ENCODE peak calls at places on chromosomes 1 and 21, in five cellular contexts. K is AML-193; R is stimulated activated CD4-positive, alpha-beta T cell treated with anti-CD3 and anti-CD28 coated beads, Interleukin-1b, Interleukin-23, amount 100 ng/mL, for 4 hours; D is fibroblast of mammary gland; Y is kidney tubule cell. E is an unnamed sample.

GRCh38 chr1:30466026-30466425 is 257.4 kb downstream of the MATN1 start:
- DNase-seq in K (no peak), R (no peak), D (no peak), Y (no peak), E (no peak)

GRCh38 chr21:29656504-29657227 is 283.1 kb downstream of the GRIK1 start:
- DNase-seq in K (peak; percentile 88), R (no peak), D (peak; percentile 85), Y (peak; percentile 92), E (peak; percentile 87)

GRCh38 chr1:150981177-150981804 is 801 bp upstream of the ANXA9 start:
- DNase-seq in K (no peak), R (no peak), D (no peak), Y (peak; percentile 64), E (no peak)

GRCh38 chr21:44370027-44370735 is 16.8 kb downstream of the TRPM2 start:
- DNase-seq in K (no peak), R (no peak), D (peak; percentile 73), Y (peak; percentile 83), E (peak; percentile 65)

GRCh38 chr1:84083321-84083720 is 60.8 kb upstream of the PRKACB start:
- DNase-seq in K (no peak), R (no peak), D (peak; percentile 23), Y (no peak), E (no peak)

GRCh38 chr1:78070758-78071157 is 25.0 kb downstream of the GIPC2 start:
- DNase-seq in K (no peak), R (no peak), D (peak; percentile 96), Y (peak; percentile 74), E (peak; percentile 66)

GRCh38 chr1:107950434-107950833 is 14.5 kb downstream of the VAV3 start:
- DNase-seq in K (no peak), R (no peak), D (no peak), Y (no peak), E (no peak)

GRCh38 chr1:213032651-213033050 is 17.0 kb upstream of the ANGEL2 start:
- DNase-seq in K (no peak), R (no peak), D (no peak), Y (no peak), E (no peak)

GRCh38 chr1:212260557-212261342 is 24.5 kb upstream of the PPP2R5A start:
- DNase-seq in K (no peak), R (no peak), D (no peak), Y (peak; percentile 97), E (peak; percentile 90)

GRCh38 chr1:16644179-16645043 is 22.3 kb downstream of the RNU1-3 start:
- DNase-seq in K (peak; percentile 87), R (peak; percentile 100), D (peak; percentile 91), Y (peak; percentile 97), E (peak; percentile 99)

GRCh38 chr1:118339431-118340146 is 154.6 kb upstream of the SPAG17 start:
- DNase-seq in K (no peak), R (no peak), D (peak; percentile 53), Y (no peak), E (peak; percentile 28)

GRCh38 chr21:28781602-28782274 is 210.9 kb downstream of the LTN1 start:
- DNase-seq in K (peak; percentile 15), R (no peak), D (peak; percentile 65), Y (peak; percentile 51), E (peak; percentile 2)

GRCh38 chr1:219279017-219279770 is 105.5 kb downstream of the LYPLAL1 start:
- DNase-seq in K (no peak), R (no peak), D (no peak), Y (no peak), E (peak; percentile 65)

GRCh38 chr1:187509091-187509490 is 680.3 kb downstream of the PLA2G4A start:
- DNase-seq in K (no peak), R (no peak), D (no peak), Y (no peak), E (no peak)

GRCh38 chr1:40014253-40014706 is 26.2 kb upstream of the CAP1 start:
- DNase-seq in K (peak; percentile 46), R (no peak), D (no peak), Y (no peak), E (no peak)

GRCh38 chr1:17061486-17062271 is 7.8 kb upstream of the SDHB start:
- DNase-seq in K (peak; percentile 55), R (no peak), D (no peak), Y (peak; percentile 72), E (peak; percentile 33)

GRCh38 chr1:164155337-164155850 is 403.6 kb upstream of the PBX1 start:
- DNase-seq in K (no peak), R (no peak), D (peak; percentile 2), Y (no peak), E (peak; percentile 23)

GRCh38 chr1:39699419-39699818 is 8.2 kb upstream of the HPCAL4 start:
- DNase-seq in K (no peak), R (no peak), D (no peak), Y (no peak), E (no peak)

GRCh38 chr1:209989525-209989924 is 51.5 kb downstream of the SYT14 start:
- DNase-seq in K (peak; percentile 61), R (no peak), D (peak; percentile 25), Y (peak; percentile 53), E (no peak)

GRCh38 chr21:44974676-44975075 is 34.8 kb downstream of the SLX9 start:
- DNase-seq in K (no peak), R (no peak), D (no peak), Y (no peak), E (no peak)

GRCh38 chr1:166514067-166514466 is 325.2 kb upstream of the POGK start:
- DNase-seq in K (no peak), R (no peak), D (no peak), Y (no peak), E (no peak)

E was measured in Daoy.